ENCODE peak calls at places on chromosomes 13 and 19, in four cellular contexts. F, G, V and D are unnamed samples.
A peak's percentile ranks its signal among the peaks of the same experiment; 100 is the strongest.

GRCh38 chr19:35347171-35347929 is at the start of gene FFAR1:
- DNase-seq in F (no peak), G (peak; percentile 11), V (no peak), D (peak; percentile 27)

GRCh38 chr13:42405665-42406390 is 133.9 kb downstream of the AKAP11 start:
- DNase-seq in F (no peak), G (no peak), V (no peak), D (peak; percentile 17)

GRCh38 chr13:53206455-53206854 is 177.8 kb downstream of the OLFM4 start:
- DNase-seq in F (peak; percentile 44), G (no peak), V (no peak), D (no peak)

GRCh38 chr19:52665047-52665446 is 26.9 kb upstream of the ZNF83 start:
- DNase-seq in F (no peak), G (no peak), V (no peak), D (no peak)

GRCh38 chr13:71039440-71039839 is 827.6 kb downstream of the DACH1 start:
- DNase-seq in F (no peak), G (no peak), V (no peak), D (no peak)

GRCh38 chr13:100707818-100708740 is 33.5 kb upstream of the TMTC4 start:
- DNase-seq in F (no peak), G (no peak), V (no peak), D (no peak)

GRCh38 chr13:33509642-33510229 is 224.2 kb upstream of the STARD13 start:
- DNase-seq in F (no peak), G (no peak), V (no peak), D (no peak)

GRCh38 chr19:2240881-2241760 is 4.5 kb downstream of the SF3A2 start:
- DNase-seq in F (peak; percentile 45), G (no peak), V (no peak), D (no peak)

GRCh38 chr13:21625366-21625765 is 21.4 kb upstream of the MICU2 start:
- DNase-seq in F (peak; percentile 82), G (no peak), V (no peak), D (no peak)

GRCh38 chr13:86946734-86947133 is 724.4 kb upstream of the SLITRK5 start:
- DNase-seq in F (no peak), G (no peak), V (no peak), D (no peak)